ENCODE peak calls at places on chromosomes 7 and 10, in nine cellular contexts. X, M, Z, P, B, R, C, Q and N are unnamed samples. For H3K4me1 and H3K9me3, the result is how much of the 10 kb centered on the place peaks cover.

GRCh38 chr7:122532406-122533269 is 166.3 kb downstream of the RNF133 start:
- DNase-seq in X (no peak), M (no peak), Z (peak), P (no peak), B (peak), R (no peak), C (no peak), Q (no peak), N (no peak)

GRCh38 chr10:63375859-63376258 is 89.9 kb downstream of the JMJD1C start:
- DNase-seq in X (no peak), M (no peak), Z (peak), P (no peak), B (no peak), R (no peak), C (no peak), Q (no peak), N (no peak)

GRCh38 chr7:135386776-135387175 is 123.1 kb downstream of the CNOT4 start:
- DNase-seq in X (no peak), M (no peak), Z (no peak), P (no peak), B (no peak), R (no peak), C (no peak), Q (no peak), N (no peak)

GRCh38 chr10:1033601-1034000 is 7.9 kb upstream of the IDI2 start:
- DNase-seq in X (no peak), M (no peak), Z (no peak), P (no peak), B (no peak), R (peak), C (no peak), Q (no peak), N (no peak)

GRCh38 chr7:23058412-23059096 is 44.6 kb upstream of the HYCC1 start:
- DNase-seq in X (no peak), M (no peak), Z (no peak), P (no peak), B (no peak), R (no peak), C (no peak), Q (no peak), N (no peak)

GRCh38 chr7:132417037-132417906 is 159.0 kb downstream of the PLXNA4 start:
- DNase-seq in X (peak), M (no peak), Z (no peak), P (no peak), B (no peak), R (no peak), C (no peak), Q (no peak), N (no peak)

GRCh38 chr10:132858121-132859081 is 72.5 kb upstream of the NKX6-2 start:
- DNase-seq in X (no peak), M (peak), Z (no peak), P (peak), B (no peak), R (no peak), C (no peak), Q (peak), N (no peak)

GRCh38 chr7:35605760-35606159 is 89.2 kb downstream of the HERPUD2 start:
- DNase-seq in X (no peak), M (no peak), Z (peak), P (no peak), B (no peak), R (no peak), C (no peak), Q (no peak), N (no peak)

GRCh38 chr10:72261323-72262018 is 12.3 kb upstream of the DDIT4 start:
- DNase-seq in X (no peak), M (no peak), Z (no peak), P (no peak), B (no peak), R (no peak), C (peak), Q (no peak), N (no peak)

GRCh38 chr10:84333864-84334451 is 5.6 kb downstream of the CCSER2 start:
- DNase-seq in X (no peak), M (no peak), Z (peak), P (no peak), B (no peak), R (no peak), C (peak), Q (no peak), N (no peak)

GRCh38 chr10:21497177-21497807 is 28.2 kb downstream of the SKIDA1 start:
- DNase-seq in X (peak), M (peak), Z (peak), P (peak), B (peak), R (peak), C (peak), Q (peak), N (peak)

GRCh38 chr7:121076350-121077164 is 88.0 kb downstream of the CPED1 start:
- DNase-seq in X (no peak), M (no peak), Z (peak), P (no peak), B (no peak), R (no peak), C (no peak), Q (no peak), N (no peak)

GRCh38 chr7:44979481-44980392 is 922 bp upstream of the MYO1G start:
- DNase-seq in X (no peak), M (no peak), Z (no peak), P (no peak), B (no peak), R (no peak), C (peak), Q (peak), N (no peak)

GRCh38 chr10:58209669-58210068 is 58.0 kb downstream of the IPMK start:
- DNase-seq in X (peak), M (peak), Z (peak), P (no peak), B (no peak), R (no peak), C (no peak), Q (no peak), N (no peak)

GRCh38 chr10:11863353-11864105 is 40.4 kb downstream of the PROSER2 start:
- DNase-seq in X (no peak), M (no peak), Z (no peak), P (no peak), B (no peak), R (no peak), C (peak), Q (no peak), N (no peak)

GRCh38 chr7:100584677-100585510 is 1.0 kb downstream of the LRCH4 start:
- DNase-seq in X (peak), M (peak), Z (peak), P (peak), B (no peak), R (no peak), C (peak), Q (peak), N (no peak)

GRCh38 chr10:13633689-13634088 is 46.9 kb downstream of the PRPF18 start:
- DNase-seq in X (no peak), M (peak), Z (peak), P (no peak), B (no peak), R (peak), C (no peak), Q (no peak), N (no peak)

GRCh38 chr7:98949336-98950044 is 71.2 kb downstream of the TRRAP start:
- DNase-seq in X (no peak), M (peak), Z (no peak), P (no peak), B (no peak), R (no peak), C (no peak), Q (no peak), N (no peak)

GRCh38 chr7:100545636-100546128 is 6.7 kb downstream of the AGFG2 start:
- DNase-seq in X (peak), M (no peak), Z (peak), P (no peak), B (peak), R (no peak), C (peak), Q (no peak), N (peak)

GRCh38 chr10:72087392-72087968 is 871 bp downstream of the SPOCK2 start:
- DNase-seq in X (no peak), M (no peak), Z (no peak), P (no peak), B (no peak), R (no peak), C (peak), Q (no peak), N (no peak)

GRCh38 chr7:78558571-78558970 is 760.0 kb downstream of the PHTF2 start:
- DNase-seq in X (no peak), M (no peak), Z (no peak), P (no peak), B (no peak), R (no peak), C (no peak), Q (no peak), N (no peak)

GRCh38 chr10:106573106-106573505 is 591.4 kb downstream of the SORCS1 start:
- DNase-seq in X (no peak), M (no peak), Z (peak), P (no peak), B (no peak), R (no peak), C (no peak), Q (no peak), N (no peak)

GRCh38 chr10:84842593-84842992 is 514.2 kb downstream of the CCSER2 start:
- DNase-seq in X (no peak), M (no peak), Z (no peak), P (no peak), B (no peak), R (no peak), C (no peak), Q (no peak), N (no peak)

DNA sequence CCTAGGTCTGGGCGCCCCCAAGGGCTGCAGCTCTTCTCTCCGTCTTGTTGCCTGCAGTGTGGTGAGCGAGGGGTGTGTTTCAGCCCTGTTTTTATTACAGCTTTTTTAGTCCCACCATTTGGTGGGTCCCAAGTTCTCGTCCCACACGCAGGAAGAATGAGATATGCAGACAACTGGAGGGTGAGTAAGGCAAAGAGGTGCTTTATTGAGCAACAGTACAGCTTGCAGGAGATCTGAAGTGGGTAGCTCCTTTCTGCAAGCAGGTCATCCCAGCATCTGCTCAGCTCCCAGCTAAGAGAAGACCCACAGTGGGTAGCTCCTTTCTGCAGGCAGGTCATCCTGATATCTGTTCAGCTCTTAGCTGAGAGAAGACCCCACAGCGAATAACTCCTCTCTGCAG is 28.2 kb downstream of the C10orf67 start:
- DNase-seq in X (no peak), M (no peak), Z (no peak), P (no peak), B (no peak), R (no peak), C (no peak), Q (no peak), N (no peak)
- H3K4me1 ChIP-seq in X (under half), M (under half), Z (under half), P (under half), B (under half), R (under half), C (under half), Q (under half), N (under half)

GRCh38 chr7:2640858-2641257 is 9.1 kb downstream of the TTYH3 start:
- DNase-seq in X (no peak), M (no peak), Z (no peak), P (no peak), B (no peak), R (no peak), C (no peak), Q (no peak), N (no peak)

GRCh38 chr7:2639151-2639993 is 7.6 kb downstream of the TTYH3 start:
- DNase-seq in X (no peak), M (no peak), Z (no peak), P (no peak), B (no peak), R (no peak), C (no peak), Q (no peak), N (no peak)

GRCh38 chr7:2641406-2642393 is 9.9 kb downstream of the TTYH3 start:
- DNase-seq in X (peak), M (peak), Z (peak), P (peak), B (no peak), R (peak), C (peak), Q (peak), N (peak)

GRCh38 chr7:2638224-2638991 is 6.6 kb downstream of the TTYH3 start:
- DNase-seq in X (no peak), M (peak), Z (peak), P (no peak), B (no peak), R (peak), C (no peak), Q (no peak), N (peak)

GRCh38 chr7:2639994-2640830 is 8.4 kb downstream of the TTYH3 start:
- DNase-seq in X (no peak), M (no peak), Z (no peak), P (no peak), B (no peak), R (no peak), C (no peak), Q (no peak), N (no peak)
- H3K4me3 ChIP-seq in X (no peak), M (no peak), Z (no peak), P (no peak), B (no peak), R (no peak), C (no peak), Q (no peak), N (no peak)

DNA sequence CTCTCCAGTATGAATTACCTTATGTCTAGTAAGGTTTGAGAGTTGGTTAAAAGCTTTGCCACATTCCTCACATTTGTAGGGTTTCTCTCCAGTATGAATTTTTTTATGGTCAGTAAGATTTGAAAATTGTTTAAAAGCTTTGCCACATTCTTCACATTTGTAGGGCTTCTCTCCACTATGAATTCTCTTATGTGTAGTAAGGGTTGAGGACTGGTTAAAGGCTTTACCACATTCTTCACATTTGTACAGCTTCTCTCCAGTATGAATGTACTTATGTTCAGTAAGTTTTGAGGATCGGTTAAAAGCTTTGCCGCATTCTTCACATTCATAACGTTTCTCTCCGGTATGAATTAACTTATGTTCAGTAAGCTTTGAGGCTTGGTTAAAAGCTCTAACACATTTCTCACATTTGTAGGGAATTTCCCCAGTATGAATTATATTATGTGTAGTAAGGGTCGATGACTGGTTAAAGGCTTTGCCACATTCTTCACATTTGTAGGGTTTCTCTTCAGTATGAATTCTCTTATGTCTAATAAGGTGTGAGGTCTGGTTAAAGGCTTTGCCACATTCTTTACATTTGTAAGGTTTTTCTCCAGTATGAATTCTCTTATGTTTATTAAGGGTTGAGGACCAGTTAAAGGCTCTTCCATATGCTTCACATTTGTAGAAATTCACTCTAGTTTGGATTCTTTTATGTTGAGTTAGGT is 12.2 kb downstream of the ZNF117 start:
- DNase-seq in X (no peak), M (no peak), Z (no peak), P (no peak), B (no peak), R (no peak), C (no peak), Q (no peak), N (no peak)
- H3K9me3 ChIP-seq in X (under half), M (half or more), Z (under half), P (half or more), B (half or more), R (under half), C (half or more), Q (half or more), N (under half)

GRCh38 chr10:31749981-31750850 is 178.4 kb downstream of the ARHGAP12 start:
- DNase-seq in X (peak), M (peak), Z (no peak), P (no peak), B (no peak), R (no peak), C (no peak), Q (peak), N (peak)
- H3K4me1 ChIP-seq in X (under half), M (under half), Z (under half), P (under half), B (under half), R (under half), C (under half), Q (under half), N (under half)

GRCh38 chr7:81688622-81689411 is 81.0 kb downstream of the HGF start:
- DNase-seq in X (peak), M (no peak), Z (no peak), P (no peak), B (no peak), R (no peak), C (no peak), Q (no peak), N (no peak)

GRCh38 chr7:81684513-81685262 is 85.2 kb downstream of the HGF start:
- DNase-seq in X (peak), M (peak), Z (peak), P (peak), B (peak), R (peak), C (no peak), Q (peak), N (peak)

GRCh38 chr7:81687062-81687461 is 82.8 kb downstream of the HGF start:
- DNase-seq in X (no peak), M (no peak), Z (peak), P (no peak), B (no peak), R (no peak), C (no peak), Q (no peak), N (no peak)

GRCh38 chr7:81682873-81683272 is 87.0 kb downstream of the HGF start:
- DNase-seq in X (peak), M (no peak), Z (no peak), P (no peak), B (no peak), R (no peak), C (no peak), Q (no peak), N (no peak)

DNA sequence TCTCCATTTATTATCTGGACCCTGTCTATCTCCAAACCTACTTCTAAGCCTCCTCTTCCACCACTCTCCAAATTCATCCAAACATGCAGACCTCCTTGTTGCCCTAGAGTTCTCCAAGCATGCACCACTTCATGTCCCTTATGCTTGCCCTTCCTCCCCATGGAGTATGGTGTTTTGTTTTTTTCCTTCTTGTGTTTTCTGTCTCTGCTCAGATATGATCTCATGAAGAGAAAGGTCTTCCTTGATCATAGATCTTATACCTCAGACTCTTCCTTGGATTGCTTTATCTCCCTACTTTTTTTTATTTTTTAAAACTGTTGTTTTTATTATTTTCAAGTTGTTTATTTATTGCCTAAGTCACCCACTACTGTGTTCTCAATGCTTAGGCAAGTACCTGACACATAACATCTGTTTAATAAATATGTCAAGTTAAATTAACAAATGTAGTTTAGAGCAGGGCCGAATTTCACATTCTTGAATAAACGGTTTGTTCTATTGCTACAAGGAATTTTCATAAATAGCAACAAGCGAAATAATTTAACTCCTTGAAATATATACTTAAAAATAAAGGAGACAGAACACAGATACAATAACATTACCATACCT is 84.5 kb downstream of the HGF start:
- DNase-seq in X (no peak), M (no peak), Z (peak), P (no peak), B (no peak), R (no peak), C (no peak), Q (no peak), N (no peak)
- H3K4me3 ChIP-seq in X (no peak), M (no peak), Z (no peak), P (no peak), B (no peak), R (no peak), C (no peak), Q (no peak), N (no peak)

DNA sequence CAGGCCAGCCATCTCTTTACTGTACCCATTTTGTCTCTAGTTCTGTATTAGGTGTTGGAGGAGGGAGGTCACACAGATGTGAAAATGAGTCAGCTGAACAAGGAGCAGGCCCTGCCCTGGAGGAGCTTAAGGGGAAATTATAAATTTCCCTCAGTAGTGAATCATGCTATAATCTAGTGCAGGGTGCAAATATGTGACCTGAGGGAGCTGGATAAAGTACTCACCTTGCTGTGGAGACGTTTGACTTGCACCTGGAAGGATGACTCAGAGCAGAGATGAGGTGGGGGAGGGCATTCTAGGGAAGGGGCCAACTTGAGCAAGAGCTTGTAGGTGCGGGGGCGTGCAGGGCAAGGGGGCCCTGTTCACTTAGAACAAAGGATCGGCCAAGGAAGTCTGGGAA is 610.6 kb downstream of the SDK1 start:
- DNase-seq in X (no peak), M (no peak), Z (peak), P (no peak), B (no peak), R (no peak), C (no peak), Q (no peak), N (no peak)
- H3K9me3 ChIP-seq in X (under half), M (under half), Z (under half), P (under half), B (under half), R (under half), C (under half), Q (under half), N (under half)

DNA sequence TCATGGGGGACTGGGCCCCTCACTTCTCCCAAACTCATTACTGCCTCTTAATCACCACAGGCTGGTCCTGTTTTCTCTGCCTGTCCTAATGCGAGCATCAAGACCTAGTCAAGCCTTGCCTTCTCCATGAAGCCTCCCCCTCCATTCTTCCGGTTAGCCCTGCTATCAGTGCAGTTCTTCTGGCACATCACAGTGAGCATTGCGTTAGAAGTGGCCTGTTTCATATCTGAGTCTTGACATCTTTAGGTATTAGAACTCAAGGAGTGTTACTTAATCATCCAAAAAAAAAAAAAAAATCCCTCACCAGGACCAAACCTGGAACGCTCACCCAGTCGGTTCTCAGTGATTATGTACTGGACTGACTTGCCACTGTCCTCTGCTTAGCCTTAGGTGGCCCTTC is 17.4 kb downstream of the SNX10 start:
- DNase-seq in X (no peak), M (no peak), Z (no peak), P (no peak), B (no peak), R (no peak), C (no peak), Q (no peak), N (no peak)
- H3K4me1 ChIP-seq in X (under half), M (under half), Z (under half), P (under half), B (under half), R (under half), C (under half), Q (under half), N (under half)

GRCh38 chr10:104277785-104278184 is 8.8 kb downstream of the GSTO2 start:
- DNase-seq in X (no peak), M (no peak), Z (no peak), P (no peak), B (no peak), R (no peak), C (no peak), Q (no peak), N (no peak)

GRCh38 chr10:104276192-104276591 is 7.2 kb downstream of the GSTO2 start:
- DNase-seq in X (no peak), M (no peak), Z (no peak), P (no peak), B (no peak), R (no peak), C (no peak), Q (no peak), N (no peak)

GRCh38 chr10:104273291-104273690 is 4.3 kb downstream of the GSTO2 start:
- DNase-seq in X (no peak), M (no peak), Z (peak), P (no peak), B (no peak), R (no peak), C (no peak), Q (no peak), N (no peak)

GRCh38 chr10:104273899-104274575 is 5.1 kb downstream of the GSTO2 start:
- DNase-seq in X (no peak), M (no peak), Z (no peak), P (no peak), B (no peak), R (no peak), C (no peak), Q (no peak), N (no peak)

GRCh38 chr10:104274762-104275721 is 6.1 kb downstream of the GSTO2 start:
- DNase-seq in X (peak), M (no peak), Z (no peak), P (peak), B (peak), R (no peak), C (peak), Q (no peak), N (no peak)
- H3K4me3 ChIP-seq in X (no peak), M (no peak), Z (peak), P (peak), B (peak), R (no peak), C (peak), Q (peak), N (no peak)